ENCODE peak calls at places on chromosomes 4 and X, in eight cellular contexts. W is kidney, P is ovary, T is stomach, L is fibroblast of mammary gland, Q is choroid plexus epithelial cell, Z is SK-N-MC, B is transverse colon. D is an unnamed sample.

GRCh38 chr4:94413085-94413685 is 38.6 kb upstream of the PDLIM5 start:
- DNase-seq in W (no peak), P (no peak), T (no peak), L (peak), Q (peak), Z (no peak), B (no peak), D (no peak)

GRCh38 chrX:36950495-36951253 is 57.5 kb upstream of the FAM47C start:
- DNase-seq in W (no peak), P (no peak), T (no peak), L (no peak), Q (no peak), Z (no peak), B (no peak), D (no peak)

GRCh38 chr4:13989496-13989895 is 362.0 kb upstream of the BOD1L1 start:
- DNase-seq in W (no peak), P (no peak), T (no peak), L (peak), Q (peak), Z (no peak), B (no peak), D (no peak)

GRCh38 chr4:7273741-7274297 is 81.5 kb downstream of the SORCS2 start:
- DNase-seq in W (no peak), P (no peak), T (no peak), L (no peak), Q (no peak), Z (no peak), B (no peak), D (no peak)

GRCh38 chrX:67544871-67545771 is 1.3 kb downstream of the AR start:
- DNase-seq in W (peak), P (peak), T (no peak), L (peak), Q (peak), Z (no peak), B (no peak), D (peak)

GRCh38 chr4:111435986-111436744 is 709.1 kb upstream of the FAM241A start:
- DNase-seq in W (no peak), P (no peak), T (no peak), L (peak), Q (no peak), Z (no peak), B (no peak), D (no peak)

GRCh38 chr4:88752754-88753153 is 55.1 kb upstream of the NAP1L5 start:
- DNase-seq in W (no peak), P (no peak), T (peak), L (no peak), Q (no peak), Z (no peak), B (no peak), D (no peak)

GRCh38 chr4:146381263-146381872 is 140.4 kb downstream of the SLC10A7 start:
- DNase-seq in W (no peak), P (no peak), T (no peak), L (peak), Q (no peak), Z (no peak), B (no peak), D (no peak)

GRCh38 chr4:164730705-164731393 is 23.1 kb upstream of the SMIM31 start:
- DNase-seq in W (no peak), P (no peak), T (no peak), L (no peak), Q (no peak), Z (no peak), B (no peak), D (no peak)
- H3K4me3 ChIP-seq in W (no peak), P (no peak), T (no peak), L (no peak), Q (no peak), Z (no peak), B (no peak), D (no peak)

GRCh38 chrX:30889147-30890125 is at the start of gene TAB3:
- DNase-seq in W (peak), P (peak), T (peak), L (peak), Q (peak), Z (peak), B (peak), D (peak)

GRCh38 chrX:30885136-30885535 is 3.9 kb downstream of the TAB3 start:
- DNase-seq in W (no peak), P (no peak), T (no peak), L (no peak), Q (no peak), Z (no peak), B (no peak), D (no peak)

GRCh38 chrX:30887288-30887687 is 1.8 kb downstream of the TAB3 start:
- DNase-seq in W (no peak), P (no peak), T (no peak), L (no peak), Q (no peak), Z (no peak), B (no peak), D (no peak)

GRCh38 chrX:30888526-30889146 is 418 bp downstream of the TAB3 start:
- DNase-seq in W (no peak), P (no peak), T (no peak), L (peak), Q (peak), Z (no peak), B (peak), D (no peak)

GRCh38 chrX:30887721-30888120 is 1.3 kb downstream of the TAB3 start:
- DNase-seq in W (no peak), P (no peak), T (no peak), L (no peak), Q (no peak), Z (no peak), B (no peak), D (no peak)
- H3K4me3 ChIP-seq in W (peak), P (peak), T (peak), L (no peak), Q (no peak), Z (peak), B (no peak), D (peak)

GRCh38 chrX:153689654-153690465 is 2.1 kb downstream of the SLC6A8 start:
- DNase-seq in W (peak), P (no peak), T (no peak), L (no peak), Q (no peak), Z (no peak), B (no peak), D (no peak)
- H3K4me3 ChIP-seq in W (peak), P (no peak), T (peak), L (no peak), Q (no peak), Z (peak), B (no peak), D (peak)

GRCh38 chr4:153530284-153530995 is 64.3 kb downstream of the TMEM131L start:
- DNase-seq in W (no peak), P (no peak), T (no peak), L (no peak), Q (no peak), Z (no peak), B (no peak), D (no peak)

GRCh38 chr4:153530996-153531375 is 64.8 kb downstream of the TMEM131L start:
- DNase-seq in W (no peak), P (no peak), T (no peak), L (no peak), Q (no peak), Z (no peak), B (no peak), D (no peak)

GRCh38 chr4:153529646-153530045 is 63.5 kb downstream of the TMEM131L start:
- DNase-seq in W (no peak), P (no peak), T (no peak), L (peak), Q (peak), Z (no peak), B (no peak), D (no peak)

GRCh38 chr4:153528705-153529493 is 62.7 kb downstream of the TMEM131L start:
- DNase-seq in W (no peak), P (no peak), T (no peak), L (no peak), Q (no peak), Z (no peak), B (no peak), D (no peak)

DNA sequence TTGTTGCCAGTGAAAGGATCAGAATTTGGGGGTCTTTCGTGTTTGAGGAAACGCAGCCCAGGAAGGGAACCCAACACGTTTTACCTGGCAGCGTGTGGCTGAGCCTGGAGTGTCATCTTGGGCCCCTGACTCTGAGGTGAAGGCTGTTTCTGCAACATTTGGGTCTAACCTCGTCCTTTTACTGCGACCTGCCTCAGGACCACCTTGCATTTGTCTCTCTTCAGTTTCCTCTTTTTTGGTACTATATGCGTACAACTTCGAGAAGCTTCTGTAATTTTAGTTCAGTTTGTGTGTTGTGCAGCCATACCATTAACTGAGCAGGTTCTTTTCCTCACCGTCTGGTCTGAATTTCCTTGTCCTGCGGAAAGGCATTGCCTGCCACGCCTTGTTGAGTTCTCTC is 61.5 kb downstream of the TMEM131L start:
- DNase-seq in W (no peak), P (no peak), T (no peak), L (no peak), Q (no peak), Z (no peak), B (no peak), D (no peak)
- H3K4me3 ChIP-seq in W (no peak), P (no peak), T (no peak), L (no peak), Q (no peak), Z (no peak), B (no peak), D (no peak)

GRCh38 chr4:22480928-22481327 is 34.9 kb downstream of the ADGRA3 start:
- DNase-seq in W (no peak), P (no peak), T (no peak), L (no peak), Q (no peak), Z (no peak), B (no peak), D (no peak)

GRCh38 chr4:22486276-22486675 is 29.6 kb downstream of the ADGRA3 start:
- DNase-seq in W (no peak), P (no peak), T (no peak), L (peak), Q (no peak), Z (no peak), B (no peak), D (no peak)

GRCh38 chr4:22485751-22486150 is 30.1 kb downstream of the ADGRA3 start:
- DNase-seq in W (no peak), P (no peak), T (no peak), L (peak), Q (peak), Z (no peak), B (no peak), D (peak)

GRCh38 chr4:22482250-22483127 is 33.4 kb downstream of the ADGRA3 start:
- DNase-seq in W (no peak), P (no peak), T (no peak), L (no peak), Q (no peak), Z (no peak), B (no peak), D (no peak)

GRCh38 chr4:22483551-22483981 is 32.3 kb downstream of the ADGRA3 start:
- DNase-seq in W (no peak), P (no peak), T (no peak), L (peak), Q (peak), Z (peak), B (no peak), D (peak)
- H3K4me3 ChIP-seq in W (no peak), P (no peak), T (no peak), L (no peak), Q (no peak), Z (peak), B (no peak), D (no peak)

DNA sequence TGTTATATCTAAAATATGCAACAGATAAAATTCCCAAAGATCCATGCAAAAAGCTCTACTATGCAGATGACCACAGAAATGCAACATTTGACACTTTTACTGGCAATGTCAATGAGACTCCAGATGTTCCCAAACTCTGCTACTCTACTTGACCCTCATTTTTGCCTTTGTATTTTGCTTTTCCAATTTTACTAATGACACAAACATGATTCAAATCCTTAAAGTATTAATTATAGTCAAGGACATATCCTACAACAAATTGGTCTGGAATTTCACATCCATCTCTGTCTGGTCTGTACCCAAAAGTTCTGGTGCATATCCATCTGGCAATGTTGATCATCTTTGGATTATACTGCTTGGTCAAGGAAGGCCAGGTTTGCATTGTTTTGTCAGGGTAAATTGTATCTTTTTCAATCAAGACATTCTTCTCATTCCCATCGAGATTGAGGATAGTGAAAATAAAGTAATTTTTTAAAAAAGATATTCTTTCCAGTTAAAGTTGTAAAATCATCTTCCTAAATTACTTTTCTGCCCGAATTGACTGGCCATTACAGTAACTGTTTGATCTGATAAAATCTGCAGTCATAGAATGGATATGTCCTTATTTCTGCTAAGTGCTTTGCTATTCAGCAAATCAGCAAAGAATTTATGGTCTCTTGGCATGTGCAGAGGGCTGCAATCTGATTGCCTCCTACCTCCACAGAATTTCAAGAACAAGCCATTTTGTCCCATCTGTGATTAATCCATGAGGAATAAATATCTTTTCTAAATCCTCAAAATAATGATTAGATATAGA is 73.6 kb downstream of the FGFBP1 start:
- DNase-seq in W (no peak), P (no peak), T (no peak), L (no peak), Q (peak), Z (no peak), B (no peak), D (no peak)
- H3K4me3 ChIP-seq in W (no peak), P (no peak), T (no peak), L (no peak), Q (no peak), Z (no peak), B (no peak), D (no peak)

DNA sequence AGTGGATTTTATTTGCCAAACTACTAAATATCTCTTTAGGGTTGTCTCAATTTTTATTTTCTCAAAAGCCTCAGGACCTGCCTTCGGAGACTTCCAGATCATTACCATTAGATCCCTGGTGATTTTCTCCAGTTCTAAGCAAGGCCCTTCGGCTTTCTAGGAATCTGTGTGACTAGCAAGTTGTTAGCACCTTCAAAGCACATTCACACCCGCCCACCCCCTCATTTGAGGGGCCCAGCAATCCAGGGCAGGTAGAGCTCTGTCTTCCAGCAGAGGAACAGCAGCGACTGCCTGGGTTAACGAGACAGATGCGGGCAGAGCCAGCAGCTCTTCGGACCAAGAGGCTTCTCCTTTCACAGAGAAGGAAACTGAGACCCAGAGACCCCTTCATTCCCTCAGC is 2.0 kb downstream of the WDR1 start:
- DNase-seq in W (no peak), P (peak), T (no peak), L (no peak), Q (no peak), Z (no peak), B (no peak), D (no peak)
- H3K4me3 ChIP-seq in W (peak), P (peak), T (peak), L (peak), Q (peak), Z (no peak), B (no peak), D (peak)

GRCh38 chrX:38800981-38801845 is at the start of gene MID1IP1:
- DNase-seq in W (peak), P (peak), T (peak), L (peak), Q (peak), Z (no peak), B (peak), D (peak)
- H3K4me3 ChIP-seq in W (peak), P (peak), T (peak), L (peak), Q (peak), Z (peak), B (peak), D (peak)

D was measured in skeletal muscle cell.